ENCODE peak calls at places on chromosomes 6 and 20, in five cellular contexts. F is cardiac fibroblast, K is adrenal gland, P is HFF-Myc, J is A673. M is an unnamed sample.
A peak's percentile ranks its signal among the peaks of the same experiment; 100 is the strongest.

GRCh38 chr6:168418631-168419250 is 22.2 kb upstream of the SMOC2 start:
- DNase-seq in F (no peak), K (no peak), P (no peak), J (no peak), M (no peak)

GRCh38 chr6:159106627-159107241 is 61.9 kb upstream of the TAGAP start:
- DNase-seq in F (peak; percentile 67), K (peak; percentile 44), P (no peak), J (peak; percentile 85), M (no peak)

GRCh38 chr20:1663917-1664316 is 6.3 kb upstream of the SIRPG start:
- DNase-seq in F (peak; percentile 2), K (no peak), P (no peak), J (peak; percentile 12), M (peak; percentile 53)

GRCh38 chr6:148628251-148628650 is 118.6 kb upstream of the UST start:
- DNase-seq in F (no peak), K (no peak), P (no peak), J (no peak), M (no peak)

GRCh38 chr6:65202738-65203137 is 504.3 kb downstream of the EYS start:
- DNase-seq in F (no peak), K (no peak), P (no peak), J (no peak), M (no peak)

GRCh38 chr6:109139109-109139508 is 43.8 kb downstream of the CEP57L1 start:
- DNase-seq in F (peak; percentile 86), K (no peak), P (no peak), J (no peak), M (no peak)

GRCh38 chr6:111604259-111605099 is 1.2 kb downstream of the TRAF3IP2 start:
- DNase-seq in F (peak; percentile 91), K (peak; percentile 65), P (peak; percentile 66), J (peak; percentile 38), M (peak; percentile 94)

GRCh38 chr20:52490715-52491430 is 299.3 kb upstream of the ZFP64 start:
- DNase-seq in F (peak; percentile 87), K (no peak), P (peak; percentile 71), J (peak; percentile 21), M (peak; percentile 37)

GRCh38 chr20:47368301-47368700 is 11.8 kb upstream of the ZMYND8 start:
- DNase-seq in F (no peak), K (no peak), P (no peak), J (no peak), M (no peak)
- TF ChIP-seq CTCF in F (no peak), K (no peak), P (no peak), J (no peak), M (no peak)

GRCh38 chr20:37992802-37993538 is 40.3 kb downstream of the TTI1 start:
- DNase-seq in F (peak; percentile 82), K (peak; percentile 60), P (peak; percentile 80), J (peak; percentile 69), M (no peak)
- TF ChIP-seq CTCF in F (peak; percentile 51), K (peak; percentile 58), P (peak; percentile 46), J (peak; percentile 68), M (peak; percentile 17)

DNA sequence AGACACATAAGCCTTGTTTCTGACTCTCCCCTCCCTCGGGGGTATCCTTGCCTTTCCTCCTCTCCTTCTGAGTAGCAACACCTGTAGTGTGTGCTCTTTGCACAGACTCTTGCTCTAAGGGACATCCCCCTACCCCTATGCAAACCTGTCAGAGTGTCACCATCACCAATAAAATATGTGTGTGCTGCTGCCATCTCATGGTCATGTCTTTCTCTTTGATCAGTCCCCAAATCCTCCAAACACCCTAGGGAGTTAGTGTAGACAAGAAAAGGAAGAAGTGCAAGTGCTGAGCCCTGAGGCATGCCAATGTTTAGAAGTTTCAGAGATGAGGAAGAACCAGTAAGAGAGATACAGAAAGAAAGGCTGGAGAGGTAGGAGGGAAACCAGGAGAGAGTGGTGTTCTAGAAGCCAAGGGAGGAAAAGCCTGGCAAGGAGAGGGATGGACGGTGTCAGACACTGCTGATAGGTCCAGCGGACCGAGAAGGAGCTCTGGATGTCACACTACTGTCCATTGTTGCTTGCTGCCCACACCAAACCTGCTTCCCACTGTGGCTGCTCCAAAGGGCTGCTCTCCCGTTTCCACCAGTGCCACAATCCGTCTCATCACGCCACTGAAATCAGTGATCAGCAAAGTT is 16.4 kb downstream of the TRMT6 start:
- DNase-seq in F (peak; percentile 33), K (no peak), P (no peak), J (peak; percentile 56), M (no peak)
- TF ChIP-seq CTCF in F (peak; percentile 8), K (peak; percentile 34), P (peak; percentile 22), J (peak; percentile 48), M (no peak)

DNA sequence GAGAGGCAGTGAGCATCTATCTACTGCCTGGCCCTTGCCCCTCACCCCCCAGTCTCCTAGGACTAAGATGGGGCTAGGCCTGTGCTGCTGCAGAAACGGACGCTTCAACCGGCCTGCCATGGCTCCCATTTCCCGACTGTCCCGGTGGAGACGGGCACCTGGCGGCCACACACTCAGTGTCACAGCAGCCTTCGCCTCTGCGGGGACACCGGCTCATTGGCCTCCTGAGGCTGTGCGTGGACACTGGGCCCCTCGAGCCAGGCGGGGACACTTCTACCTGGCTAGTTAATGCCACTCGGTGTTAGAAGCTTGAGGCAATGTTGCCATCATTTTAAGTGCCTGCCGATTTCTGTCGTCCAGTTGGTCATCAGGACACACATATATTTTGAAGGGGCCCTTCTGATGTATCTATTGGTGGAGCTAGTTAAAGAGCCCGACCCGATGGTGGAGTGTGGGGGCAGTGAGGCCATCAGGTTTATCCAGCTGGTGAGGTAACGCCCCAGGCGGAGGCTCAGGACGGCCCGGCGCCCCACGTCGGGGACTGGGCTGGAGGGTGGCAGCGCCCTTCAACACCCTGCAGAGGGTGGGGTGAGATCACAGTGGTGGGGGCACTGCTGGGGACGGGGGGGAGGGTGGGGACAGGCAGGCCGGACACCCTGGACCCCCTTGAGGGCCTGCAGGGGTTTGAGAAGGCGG is 58.9 kb upstream of the GATA5 start:
- DNase-seq in F (no peak), K (no peak), P (no peak), J (no peak), M (no peak)
- TF ChIP-seq CTCF in F (no peak), K (no peak), P (no peak), J (no peak), M (no peak)

GRCh38 chr6:101393291-101394251 is at the start of gene GRIK2:
- DNase-seq in F (peak; percentile 33), K (peak; percentile 37), P (no peak), J (peak; percentile 81), M (no peak)
- TF ChIP-seq CTCF in F (peak; percentile 23), K (peak; percentile 24), P (peak; percentile 43), J (peak; percentile 45), M (no peak)

GRCh38 chr6:56417823-56418222 is 170.4 kb upstream of the COL21A1 start:
- DNase-seq in F (no peak), K (no peak), P (no peak), J (no peak), M (no peak)
- TF ChIP-seq CTCF in F (no peak), K (no peak), P (no peak), J (no peak), M (no peak)

DNA sequence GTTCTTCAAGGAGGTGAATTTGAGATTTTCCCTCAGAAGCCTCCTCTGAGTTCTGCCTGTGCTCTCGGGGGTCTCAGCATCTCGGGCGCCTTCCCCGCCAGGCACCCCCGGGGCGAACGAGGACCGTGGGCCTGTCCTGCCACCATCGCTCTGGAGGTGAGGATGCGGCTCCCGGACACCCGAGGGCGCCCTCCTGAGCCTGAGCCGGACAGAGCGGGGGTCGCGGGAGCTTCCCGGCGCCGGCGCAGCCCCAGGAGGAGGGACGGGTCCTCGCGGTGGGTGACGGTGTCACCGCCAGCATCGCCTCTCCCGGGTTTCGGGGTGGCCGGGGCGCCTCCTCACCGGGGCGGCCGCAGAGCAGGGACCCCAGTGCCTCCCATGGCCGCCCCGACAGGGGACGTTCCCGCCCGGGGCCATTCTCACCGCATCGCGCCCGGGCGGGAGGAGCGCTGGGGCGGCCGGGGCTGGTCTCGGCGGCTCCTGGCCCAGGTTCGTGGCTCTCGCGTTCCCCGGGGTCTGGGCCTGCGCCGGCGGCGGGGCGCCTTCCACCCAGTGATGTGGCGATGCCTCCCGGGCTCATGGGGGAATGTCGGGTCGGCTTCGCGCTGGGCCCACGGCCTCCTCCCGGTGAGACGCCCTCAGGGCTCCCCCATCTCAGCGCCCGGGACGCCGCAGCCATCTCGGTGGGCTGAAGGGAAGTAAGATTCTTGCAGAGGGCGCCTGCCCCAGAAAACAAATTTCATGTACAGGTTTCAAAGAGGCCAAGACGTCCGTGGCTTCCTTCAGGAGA is 210.5 kb downstream of the ERMARD start:
- DNase-seq in F (no peak), K (no peak), P (no peak), J (no peak), M (no peak)
- TF ChIP-seq CTCF in F (no peak), K (peak; percentile 34), P (no peak), J (peak; percentile 34), M (peak; percentile 48)

GRCh38 chr6:37696841-37697735 is 595 bp downstream of the MDGA1 start:
- DNase-seq in F (peak; percentile 22), K (no peak), P (no peak), J (peak; percentile 47), M (no peak)
- TF ChIP-seq CTCF in F (no peak), K (no peak), P (peak; percentile 0), J (peak; percentile 17), M (peak; percentile 23)

GRCh38 chr6:53725791-53726575 is 60.4 kb upstream of the KLHL31 start:
- DNase-seq in F (peak; percentile 76), K (peak; percentile 81), P (peak; percentile 21), J (peak; percentile 85), M (no peak)
- TF ChIP-seq CTCF in F (peak; percentile 98), K (peak; percentile 97), P (peak; percentile 97), J (peak; percentile 95), M (peak; percentile 90)

M was measured in esophagus muscularis mucosa.